ENCODE peak calls at places on chromosomes 13 and 19, in five cellular contexts. W is PC-9; G is suprapubic skin; X is mucosa of descending colon; Q is CD8-positive, alpha-beta T cell. L is an unnamed sample.

GRCh38 chr19:1483067-1483978 is 4.3 kb upstream of the C19orf25 start:
- DNase-seq in W (no peak), G (peak), X (peak), Q (no peak), L (no peak)

GRCh38 chr13:99501952-99502310 is 659 bp downstream of the TM9SF2 start:
- DNase-seq in W (no peak), G (peak), X (no peak), Q (no peak), L (no peak)

GRCh38 chr13:51246411-51247298 is 24.5 kb downstream of the FAM124A start:
- DNase-seq in W (no peak), G (no peak), X (no peak), Q (no peak), L (no peak)

GRCh38 chr19:4013886-4014540 is 6.5 kb downstream of the PIAS4 start:
- DNase-seq in W (no peak), G (no peak), X (no peak), Q (no peak), L (no peak)

GRCh38 chr13:32857077-32857476 is 159.1 kb upstream of the KL start:
- DNase-seq in W (no peak), G (no peak), X (no peak), Q (no peak), L (no peak)

GRCh38 chr13:44386932-44387556 is 13.4 kb downstream of the SERP2 start:
- DNase-seq in W (no peak), G (no peak), X (no peak), Q (no peak), L (no peak)

GRCh38 chr19:51808333-51808986 is 13.5 kb downstream of the FPR3 start:
- DNase-seq in W (no peak), G (no peak), X (no peak), Q (no peak), L (no peak)

GRCh38 chr13:32426191-32426980 is 1.5 kb downstream of the N4BP2L1 start:
- DNase-seq in W (no peak), G (no peak), X (no peak), Q (no peak), L (peak)

GRCh38 chr19:49106648-49107135 is 7.5 kb upstream of the LIN7B start:
- DNase-seq in W (peak), G (no peak), X (no peak), Q (peak), L (no peak)

GRCh38 chr19:30240904-30241695 is 131.1 kb upstream of the ZNF536 start:
- DNase-seq in W (no peak), G (no peak), X (no peak), Q (no peak), L (no peak)

GRCh38 chr19:41893899-41894298 is 10.9 kb downstream of the ARHGEF1 start:
- DNase-seq in W (no peak), G (no peak), X (no peak), Q (no peak), L (peak)

GRCh38 chr19:1211494-1212234 is 6.1 kb downstream of the STK11 start:
- DNase-seq in W (no peak), G (no peak), X (peak), Q (no peak), L (no peak)

GRCh38 chr19:10800488-10800887 is 35.5 kb downstream of the TMED1 start:
- DNase-seq in W (no peak), G (no peak), X (no peak), Q (no peak), L (no peak)

GRCh38 chr19:1910169-1910568 is 5.0 kb downstream of the ADAT3 start:
- DNase-seq in W (no peak), G (no peak), X (no peak), Q (no peak), L (no peak)

GRCh38 chr13:19782049-19782726 is 557 bp downstream of the PSPC1 start:
- DNase-seq in W (peak), G (peak), X (peak), Q (peak), L (peak)

GRCh38 chr19:501646-502045 is 5.4 kb downstream of the MADCAM1 start:
- DNase-seq in W (no peak), G (no peak), X (peak), Q (no peak), L (no peak)

GRCh38 chr13:97125810-97126738 is 96.1 kb upstream of the MBNL2 start:
- DNase-seq in W (peak), G (peak), X (no peak), Q (no peak), L (peak)

GRCh38 chr19:17784201-17785008 is 10.5 kb upstream of the B3GNT3 start:
- DNase-seq in W (peak), G (no peak), X (no peak), Q (peak), L (no peak)
- H3K4me3 ChIP-seq in W (no peak), G (no peak), X (no peak), Q (no peak), L (no peak)

GRCh38 chr19:11833541-11833940 is 15.0 kb upstream of the ZNF439 start:
- DNase-seq in W (no peak), G (no peak), X (no peak), Q (no peak), L (no peak)

GRCh38 chr19:11832253-11832912 is 16.1 kb upstream of the ZNF439 start:
- DNase-seq in W (no peak), G (no peak), X (no peak), Q (no peak), L (no peak)
- H3K4me3 ChIP-seq in W (no peak), G (no peak), X (no peak), Q (no peak), L (no peak)

GRCh38 chr13:48588120-48588519 is 55.2 kb upstream of the RCBTB2 start:
- DNase-seq in W (no peak), G (no peak), X (no peak), Q (no peak), L (no peak)
- H3K4me3 ChIP-seq in W (no peak), G (no peak), X (no peak), Q (no peak), L (no peak)

GRCh38 chr19:56573914-56574313 is 6.6 kb downstream of the ZNF470 start:
- DNase-seq in W (no peak), G (no peak), X (no peak), Q (no peak), L (no peak)

DNA sequence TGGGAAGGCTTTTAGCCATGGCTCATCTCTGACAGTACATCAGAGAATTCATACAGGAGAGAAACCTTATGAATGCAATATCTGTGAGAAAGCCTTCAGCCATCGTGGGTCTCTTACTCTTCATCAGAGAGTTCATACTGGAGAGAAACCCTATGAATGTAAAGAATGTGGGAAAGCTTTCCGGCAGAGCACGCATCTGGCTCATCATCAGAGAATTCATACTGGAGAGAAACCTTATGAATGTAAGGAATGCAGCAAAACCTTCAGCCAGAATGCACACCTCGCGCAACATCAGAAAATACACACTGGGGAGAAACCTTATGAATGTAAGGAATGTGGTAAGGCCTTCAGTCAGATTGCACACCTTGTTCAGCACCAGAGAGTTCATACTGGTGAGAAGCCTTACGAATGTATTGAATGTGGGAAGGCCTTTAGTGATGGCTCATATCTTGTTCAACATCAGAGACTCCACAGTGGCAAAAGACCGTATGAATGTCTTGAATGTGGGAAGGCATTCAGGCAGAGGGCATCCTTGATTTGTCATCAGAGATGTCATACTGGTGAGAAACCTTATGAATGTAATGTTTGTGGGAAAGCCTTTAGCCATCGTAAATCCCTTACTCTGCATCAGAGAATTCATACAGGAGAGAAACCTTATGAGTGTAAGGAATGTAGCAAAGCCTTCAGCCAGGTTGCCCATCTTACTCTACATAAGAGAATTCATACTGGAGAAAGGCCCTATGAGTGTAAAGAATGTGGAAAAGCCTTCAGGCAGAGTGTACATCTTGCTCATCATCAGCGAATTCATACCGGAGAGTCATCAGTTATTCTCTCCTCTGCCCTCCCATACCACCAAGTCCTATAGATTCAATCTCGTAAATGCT is 10.7 kb downstream of the ZNF470 start:
- DNase-seq in W (no peak), G (no peak), X (no peak), Q (no peak), L (no peak)
- H3K4me3 ChIP-seq in W (no peak), G (no peak), X (no peak), Q (no peak), L (no peak)

GRCh38 chr13:40651866-40652587 is 14.4 kb downstream of the FOXO1 start:
- DNase-seq in W (no peak), G (no peak), X (no peak), Q (no peak), L (no peak)
- H3K4me3 ChIP-seq in W (no peak), G (no peak), X (no peak), Q (no peak), L (no peak)

GRCh38 chr19:54574527-54575056 is 1.0 kb downstream of the LILRA2 start:
- DNase-seq in W (no peak), G (no peak), X (no peak), Q (no peak), L (no peak)

GRCh38 chr19:54574051-54574450 is 461 bp downstream of the LILRA2 start:
- DNase-seq in W (no peak), G (no peak), X (no peak), Q (no peak), L (no peak)

GRCh38 chr19:54570316-54570715 is 3.3 kb upstream of the LILRA2 start:
- DNase-seq in W (no peak), G (no peak), X (no peak), Q (no peak), L (no peak)

GRCh38 chr19:54572696-54573311 is 786 bp upstream of the LILRA2 start:
- DNase-seq in W (no peak), G (no peak), X (no peak), Q (no peak), L (peak)

GRCh38 chr19:54573330-54573872 is at the start of gene LILRA2:
- DNase-seq in W (no peak), G (no peak), X (no peak), Q (no peak), L (peak)
- H3K4me3 ChIP-seq in W (no peak), G (no peak), X (no peak), Q (no peak), L (peak)

DNA sequence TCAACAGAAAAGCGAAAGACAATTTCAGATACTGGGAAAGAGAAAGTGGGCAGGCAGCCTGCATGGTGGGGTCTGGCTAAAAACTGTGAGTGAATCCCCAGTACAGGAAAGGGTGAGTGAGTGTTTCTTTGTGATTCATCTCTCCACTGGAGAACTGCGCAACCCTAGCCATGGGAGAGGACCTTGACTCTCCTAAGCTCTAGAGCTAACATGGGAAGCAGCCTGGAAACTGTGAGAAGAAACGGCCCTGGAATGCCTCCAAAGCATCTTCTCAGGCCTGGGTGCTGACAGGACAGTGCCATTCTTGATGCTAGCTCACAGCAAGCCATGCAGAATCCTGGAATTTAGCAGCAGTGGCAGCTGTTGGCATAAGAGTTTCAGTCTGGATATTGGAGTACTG is 18.8 kb upstream of the SLAIN1 start:
- DNase-seq in W (no peak), G (no peak), X (no peak), Q (no peak), L (no peak)
- H3K4me3 ChIP-seq in W (no peak), G (no peak), X (no peak), Q (no peak), L (no peak)